ENCODE peak calls at places on chromosomes 5 and 9, in nine cellular contexts. S is body of pancreas; O is CD4-positive, CD25-positive, alpha-beta regulatory T cell; Y is IMR-90; E is endothelial cell of umbilical vein; K is upper lobe of right lung; G is lower lobe of right lung; V is stomach; P is CD8-positive, alpha-beta memory T cell. D is an unnamed sample. For H3K9me3 and H3K4me1, the result is how much of the 10 kb centered on the place peaks cover.

GRCh38 chr5:62779010-62779422 is 200.4 kb downstream of the LRRC70 start:
- DNase-seq in S (no peak), O (peak), Y (peak), E (peak), K (no peak), G (no peak), V (no peak), P (no peak), D (peak)

GRCh38 chr5:16819522-16820167 is 116.4 kb downstream of the MYO10 start:
- DNase-seq in S (no peak), O (no peak), Y (peak), E (peak), K (no peak), G (no peak), V (no peak), P (no peak), D (no peak)

GRCh38 chr5:12910611-12911010 is 1006.4 kb upstream of the CTNND2 start:
- DNase-seq in S (no peak), O (no peak), Y (no peak), E (peak), K (no peak), G (no peak), V (no peak), P (no peak), D (no peak)

GRCh38 chr5:132754111-132754510 is 6.9 kb downstream of the CCNI2 start:
- DNase-seq in S (no peak), O (no peak), Y (no peak), E (no peak), K (no peak), G (no peak), V (no peak), P (no peak), D (no peak)

GRCh38 chr9:29514336-29514735 is 1941.1 kb upstream of the C9orf72 start:
- DNase-seq in S (peak), O (no peak), Y (no peak), E (no peak), K (no peak), G (no peak), V (no peak), P (no peak), D (no peak)

GRCh38 chr5:34869256-34869655 is 30.3 kb downstream of the TTC23L start:
- DNase-seq in S (no peak), O (no peak), Y (no peak), E (no peak), K (no peak), G (no peak), V (no peak), P (no peak), D (no peak)

GRCh38 chr5:132064140-132064539 is 3.7 kb downstream of the IL3 start:
- DNase-seq in S (no peak), O (no peak), Y (no peak), E (no peak), K (peak), G (no peak), V (no peak), P (no peak), D (no peak)

GRCh38 chr9:120443489-120443888 is 136.5 kb downstream of the CDK5RAP2 start:
- DNase-seq in S (no peak), O (no peak), Y (peak), E (no peak), K (no peak), G (no peak), V (no peak), P (no peak), D (no peak)

GRCh38 chr5:15131909-15132308 is 260.3 kb upstream of the ANKH start:
- DNase-seq in S (no peak), O (no peak), Y (no peak), E (no peak), K (no peak), G (no peak), V (no peak), P (no peak), D (no peak)

GRCh38 chr9:64773491-64773931 is 511.5 kb downstream of the FOXD4L5 start:
- DNase-seq in S (no peak), O (no peak), Y (no peak), E (no peak), K (peak), G (peak), V (peak), P (peak), D (peak)

GRCh38 chr5:93164690-93165089 is 416.3 kb downstream of the NR2F1-AS1 start:
- DNase-seq in S (no peak), O (no peak), Y (peak), E (peak), K (no peak), G (no peak), V (no peak), P (no peak), D (no peak)

GRCh38 chr5:63686938-63687337 is 275.3 kb downstream of the HTR1A start:
- DNase-seq in S (no peak), O (no peak), Y (no peak), E (no peak), K (no peak), G (no peak), V (no peak), P (no peak), D (no peak)

GRCh38 chr9:98912450-98912849 is 31.3 kb upstream of the COL15A1 start:
- DNase-seq in S (no peak), O (no peak), Y (no peak), E (no peak), K (no peak), G (no peak), V (no peak), P (no peak), D (no peak)

GRCh38 chr5:94376672-94377345 is 241.6 kb downstream of the KIAA0825 start:
- DNase-seq in S (no peak), O (no peak), Y (no peak), E (no peak), K (no peak), G (peak), V (no peak), P (no peak), D (no peak)

GRCh38 chr9:19223724-19224123 is 6.8 kb upstream of the DENND4C start:
- DNase-seq in S (no peak), O (no peak), Y (no peak), E (no peak), K (no peak), G (no peak), V (no peak), P (no peak), D (no peak)

GRCh38 chr9:128912270-128912853 is 8.4 kb upstream of the PHYHD1 start:
- DNase-seq in S (no peak), O (no peak), Y (peak), E (peak), K (peak), G (peak), V (no peak), P (no peak), D (no peak)

GRCh38 chr9:29575219-29575618 is 2001.9 kb upstream of the C9orf72 start:
- DNase-seq in S (no peak), O (no peak), Y (no peak), E (no peak), K (no peak), G (no peak), V (no peak), P (no peak), D (no peak)

GRCh38 chr5:133203317-133204305 is 151.8 kb downstream of the HSPA4 start:
- DNase-seq in S (no peak), O (no peak), Y (no peak), E (no peak), K (no peak), G (no peak), V (no peak), P (no peak), D (no peak)

GRCh38 chr9:117354252-117354847 is 60.5 kb downstream of the ASTN2 start:
- DNase-seq in S (no peak), O (no peak), Y (no peak), E (no peak), K (no peak), G (no peak), V (no peak), P (no peak), D (no peak)

GRCh38 chr5:122077451-122078115 is 476 bp downstream of the LOX start:
- DNase-seq in S (peak), O (no peak), Y (no peak), E (peak), K (peak), G (no peak), V (peak), P (no peak), D (peak)

GRCh38 chr9:133396952-133397351 is 20.8 kb downstream of the STKLD1 start:
- DNase-seq in S (no peak), O (no peak), Y (no peak), E (peak), K (no peak), G (no peak), V (no peak), P (no peak), D (peak)

GRCh38 chr5:31343946-31344345 is 150.5 kb downstream of the CDH6 start:
- DNase-seq in S (no peak), O (no peak), Y (no peak), E (no peak), K (no peak), G (no peak), V (no peak), P (no peak), D (no peak)

GRCh38 chr5:79236970-79237734 is 1.2 kb downstream of the JMY start:
- DNase-seq in S (peak), O (peak), Y (peak), E (peak), K (peak), G (peak), V (peak), P (peak), D (peak)

GRCh38 chr9:123742009-123742767 is 187.7 kb downstream of the DENND1A start:
- DNase-seq in S (no peak), O (no peak), Y (peak), E (peak), K (no peak), G (no peak), V (no peak), P (no peak), D (no peak)

GRCh38 chr5:100270323-100270771 is 264.8 kb upstream of the FAM174A start:
- DNase-seq in S (no peak), O (no peak), Y (no peak), E (peak), K (no peak), G (no peak), V (no peak), P (no peak), D (no peak)

GRCh38 chr5:124735169-124735858 is 11.1 kb downstream of the ZNF608 start:
- DNase-seq in S (no peak), O (no peak), Y (no peak), E (no peak), K (no peak), G (no peak), V (no peak), P (no peak), D (peak)

GRCh38 chr5:54673523-54674225 is 156.1 kb downstream of the SNX18 start:
- DNase-seq in S (no peak), O (peak), Y (peak), E (no peak), K (peak), G (peak), V (peak), P (peak), D (peak)

GRCh38 chr5:163506726-163507125 is 1.3 kb downstream of the MAT2B start:
- DNase-seq in S (no peak), O (no peak), Y (peak), E (peak), K (no peak), G (no peak), V (no peak), P (no peak), D (no peak)

GRCh38 chr5:119179857-119180641 is 109.2 kb downstream of the DMXL1 start:
- DNase-seq in S (no peak), O (no peak), Y (peak), E (no peak), K (no peak), G (no peak), V (no peak), P (no peak), D (no peak)

GRCh38 chr9:120456218-120456617 is 123.7 kb downstream of the CDK5RAP2 start:
- DNase-seq in S (no peak), O (no peak), Y (no peak), E (no peak), K (no peak), G (no peak), V (no peak), P (no peak), D (no peak)

GRCh38 chr5:33657804-33658435 is 217.2 kb downstream of the TARS1 start:
- DNase-seq in S (no peak), O (no peak), Y (no peak), E (no peak), K (no peak), G (no peak), V (no peak), P (no peak), D (no peak)

DNA sequence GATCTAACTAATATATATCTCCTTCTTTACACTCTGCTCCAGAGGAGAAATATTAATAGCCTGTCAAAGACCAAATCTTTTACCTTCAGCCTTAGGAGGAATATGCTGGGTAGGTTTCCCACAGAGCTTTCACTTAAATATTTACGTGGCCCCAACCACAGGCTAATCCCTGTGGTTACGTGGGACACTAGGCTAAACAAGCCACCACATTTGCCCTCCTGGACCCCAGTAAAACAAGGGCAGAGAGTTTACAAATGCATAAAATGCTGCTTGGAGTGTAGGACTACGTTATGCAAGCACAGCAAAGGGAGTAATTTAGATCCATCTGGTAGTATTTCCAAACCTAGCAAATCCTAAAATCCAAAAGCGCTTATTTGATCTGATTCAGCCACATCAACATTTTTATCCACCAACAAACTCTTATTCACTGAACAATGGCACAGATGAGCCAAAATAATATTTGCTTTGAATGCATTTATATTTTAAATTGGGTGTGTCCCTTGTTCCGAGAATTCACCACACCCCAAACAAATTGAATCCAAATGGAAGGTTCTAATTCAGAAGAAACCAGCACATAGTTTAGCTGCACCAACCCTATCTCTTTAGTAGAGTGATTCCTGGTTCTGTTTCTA is 179.1 kb downstream of the TSSK1B start:
- DNase-seq in S (no peak), O (no peak), Y (peak), E (no peak), K (no peak), G (no peak), V (no peak), P (no peak), D (no peak)
- H3K9me3 ChIP-seq in S (under half), O (under half), Y (under half), E (under half), K (under half), G (under half), V (under half), P (under half), D (under half)

GRCh38 chr9:96345551-96345950 is 38.0 kb downstream of the SLC35D2 start:
- DNase-seq in S (no peak), O (no peak), Y (no peak), E (no peak), K (no peak), G (no peak), V (no peak), P (no peak), D (no peak)

GRCh38 chr9:96338299-96338698 is 36.3 kb upstream of the HSD17B3 start:
- DNase-seq in S (no peak), O (no peak), Y (no peak), E (no peak), K (no peak), G (no peak), V (no peak), P (no peak), D (no peak)

GRCh38 chr9:96340707-96341106 is 38.7 kb upstream of the HSD17B3 start:
- DNase-seq in S (no peak), O (no peak), Y (no peak), E (no peak), K (no peak), G (no peak), V (no peak), P (no peak), D (no peak)

GRCh38 chr9:96344458-96345180 is 38.9 kb downstream of the SLC35D2 start:
- DNase-seq in S (no peak), O (no peak), Y (peak), E (peak), K (no peak), G (no peak), V (no peak), P (no peak), D (peak)

GRCh38 chr9:96342553-96343245 is 40.7 kb upstream of the HSD17B3 start:
- DNase-seq in S (no peak), O (no peak), Y (no peak), E (no peak), K (no peak), G (no peak), V (no peak), P (no peak), D (no peak)
- H3K4me1 ChIP-seq in S (under half), O (under half), Y (under half), E (under half), K (under half), G (under half), V (half or more), P (under half), D (under half)

GRCh38 chr5:136994154-136994553 is 505.0 kb downstream of the SPOCK1 start:
- DNase-seq in S (no peak), O (no peak), Y (no peak), E (no peak), K (no peak), G (no peak), V (no peak), P (no peak), D (no peak)

GRCh38 chr5:137004279-137004678 is 494.8 kb downstream of the SPOCK1 start:
- DNase-seq in S (no peak), O (no peak), Y (no peak), E (no peak), K (no peak), G (no peak), V (no peak), P (no peak), D (no peak)

GRCh38 chr5:136999787-137000186 is 499.3 kb downstream of the SPOCK1 start:
- DNase-seq in S (no peak), O (no peak), Y (no peak), E (no peak), K (no peak), G (no peak), V (no peak), P (no peak), D (no peak)

GRCh38 chr5:137001026-137001569 is 498.0 kb downstream of the SPOCK1 start:
- DNase-seq in S (no peak), O (no peak), Y (no peak), E (peak), K (no peak), G (no peak), V (no peak), P (no peak), D (no peak)

DNA sequence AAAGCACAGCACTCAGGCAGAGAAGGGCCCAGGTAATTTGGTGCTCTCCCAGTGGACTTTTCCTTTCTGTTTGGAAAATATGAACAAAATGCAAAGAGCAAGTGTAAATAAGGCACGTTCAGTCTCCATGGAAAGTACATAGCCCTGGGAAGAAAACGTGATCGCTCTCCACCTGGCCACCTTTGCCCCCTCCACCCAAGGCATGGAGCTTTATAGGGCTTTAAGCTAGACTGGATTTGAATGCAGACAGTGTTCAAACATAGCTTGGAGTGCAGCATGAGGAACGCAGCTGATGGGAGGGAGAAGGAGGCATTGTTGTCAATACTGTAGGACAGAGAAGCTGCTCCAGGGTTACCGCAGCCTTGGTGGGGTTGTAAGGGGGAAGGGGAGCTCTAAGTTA is 500.3 kb downstream of the SPOCK1 start:
- DNase-seq in S (no peak), O (no peak), Y (no peak), E (no peak), K (no peak), G (no peak), V (no peak), P (no peak), D (no peak)
- H3K9me3 ChIP-seq in S (under half), O (under half), Y (under half), E (under half), K (under half), G (under half), V (under half), P (under half), D (under half)

DNA sequence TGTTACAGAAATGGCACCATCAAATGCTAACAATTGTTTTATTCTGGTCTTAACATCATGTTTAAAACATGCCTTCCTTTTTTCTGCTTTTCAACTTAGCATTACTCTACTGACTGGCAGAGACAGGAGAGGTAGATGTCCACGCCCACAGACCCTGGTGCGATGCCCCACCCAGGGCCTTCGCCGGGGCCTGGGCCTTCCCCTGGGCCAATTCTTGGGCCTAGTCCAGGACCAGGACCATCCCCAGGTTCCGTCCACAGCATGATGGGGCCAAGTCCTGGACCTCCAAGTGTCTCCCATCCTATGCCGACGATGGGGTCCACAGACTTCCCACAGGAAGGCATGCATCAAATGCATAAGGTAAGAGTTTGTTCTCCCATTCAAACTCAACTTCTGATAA is 13.7 kb downstream of the SMARCA2 start:
- DNase-seq in S (no peak), O (no peak), Y (no peak), E (no peak), K (no peak), G (no peak), V (no peak), P (no peak), D (no peak)
- H3K4me1 ChIP-seq in S (under half), O (half or more), Y (under half), E (under half), K (half or more), G (half or more), V (half or more), P (half or more), D (under half)

DNA sequence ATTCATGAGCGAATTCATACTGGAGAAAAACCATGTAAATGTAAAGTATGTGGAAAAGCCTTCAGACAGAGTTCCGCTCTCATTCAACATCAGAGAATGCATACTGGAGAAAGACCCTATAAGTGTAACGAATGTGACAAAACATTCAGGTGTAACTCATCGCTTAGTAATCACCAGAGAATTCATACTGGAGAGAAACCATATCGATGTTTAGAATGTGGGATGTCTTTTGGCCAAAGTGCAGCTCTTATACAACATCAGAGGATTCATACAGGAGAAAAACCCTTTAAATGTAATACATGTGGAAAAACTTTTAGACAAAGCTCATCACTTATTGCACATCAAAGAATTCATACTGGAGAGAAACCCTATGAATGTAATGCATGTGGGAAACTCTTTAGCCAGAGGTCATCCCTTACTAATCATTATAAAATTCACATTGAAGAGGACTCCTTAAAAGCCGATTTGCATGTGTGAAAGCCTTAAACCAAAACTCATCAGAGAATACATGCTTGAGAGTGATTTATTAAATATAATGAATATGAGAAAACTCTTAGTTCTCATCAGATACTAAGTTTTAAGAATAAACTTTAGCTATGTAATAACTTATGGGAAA is 11.8 kb upstream of the ZFP2 start:
- DNase-seq in S (no peak), O (no peak), Y (no peak), E (no peak), K (no peak), G (no peak), V (no peak), P (no peak), D (no peak)
- H3K9me3 ChIP-seq in S (half or more), O (half or more), Y (half or more), E (under half), K (half or more), G (half or more), V (half or more), P (half or more), D (half or more)

GRCh38 chr9:92592537-92592936 is 56.7 kb upstream of the ECM2 start:
- DNase-seq in S (no peak), O (no peak), Y (no peak), E (no peak), K (no peak), G (no peak), V (no peak), P (no peak), D (no peak)
- H3K4me1 ChIP-seq in S (under half), O (under half), Y (under half), E (under half), K (under half), G (under half), V (under half), P (under half), D (under half)

D was measured in mucosa of descending colon.